ENCODE peak calls at places on chromosomes 12 and 14, in seven cellular contexts. F, Y, L, M, Z, A and N are unnamed samples.

GRCh38 chr12:19967486-19967885 is 400.9 kb upstream of the PDE3A start:
- DNase-seq in Z (peak), F (no peak), L (peak), Y (no peak), A (no peak), M (no peak), N (no peak)

GRCh38 chr14:103624860-103625259 is 4.2 kb upstream of the KLC1 start:
- DNase-seq in M (peak), Z (peak), Y (peak), A (peak), F (peak), L (peak), N (peak)

GRCh38 chr14:95507701-95508103 is 8.7 kb downstream of the SYNE3 start:
- DNase-seq in Z (no peak), L (peak), M (no peak), A (no peak), Y (no peak), F (peak), N (no peak)

GRCh38 chr14:66117600-66117999 is 368.6 kb upstream of the CCDC196 start:
- DNase-seq in Z (peak), Y (no peak), L (peak), A (no peak), M (no peak), F (no peak), N (no peak)

GRCh38 chr12:102891756-102892155 is 25.3 kb downstream of the PAH start:
- DNase-seq in L (no peak), Z (no peak), M (no peak), A (peak), Y (no peak), F (no peak), N (no peak)

GRCh38 chr14:104680056-104680805 is 9.2 kb upstream of the INF2 start:
- DNase-seq in F (peak), A (no peak), Z (peak), L (peak), M (peak), Y (no peak), N (peak)

GRCh38 chr14:21070083-21070609 is at the start of gene ARHGEF40:
- DNase-seq in M (peak), Z (peak), F (peak), Y (no peak), A (peak), L (peak), N (no peak)

GRCh38 chr14:61759878-61760277 is 2.3 kb upstream of the SNAPC1 start:
- DNase-seq in M (no peak), L (no peak), A (no peak), F (no peak), Z (no peak), Y (no peak), N (no peak)

GRCh38 chr12:48907243-48907642 is 18.0 kb downstream of the FKBP11 start:
- DNase-seq in F (no peak), L (no peak), A (no peak), Z (no peak), Y (no peak), M (no peak), N (no peak)

GRCh38 chr14:39568809-39569538 is 136.7 kb upstream of the FBXO33 start:
- DNase-seq in Y (no peak), L (no peak), Z (no peak), A (no peak), M (no peak), F (no peak), N (no peak)

GRCh38 chr12:701896-702539 is 38.8 kb upstream of the NINJ2 start:
- DNase-seq in Z (no peak), M (no peak), Y (no peak), L (no peak), A (no peak), F (no peak), N (no peak)

GRCh38 chr12:96034631-96035282 is 630 bp downstream of the LTA4H start:
- DNase-seq in A (peak), L (peak), Y (no peak), F (peak), M (peak), Z (peak), N (no peak)

GRCh38 chr12:132397152-132397933 is 68.0 kb upstream of the GALNT9 start:
- DNase-seq in Y (no peak), A (peak), F (no peak), Z (no peak), M (peak), L (no peak), N (no peak)

GRCh38 chr12:4859478-4860210 is 50.1 kb upstream of the KCNA1 start:
- DNase-seq in F (no peak), Y (peak), Z (no peak), M (no peak), A (no peak), L (no peak), N (no peak)

GRCh38 chr12:18284461-18284860 is 23.1 kb downstream of the PIK3C2G start:
- DNase-seq in Y (no peak), A (no peak), Z (no peak), M (no peak), L (no peak), F (no peak), N (no peak)

GRCh38 chr12:56709759-56710376 is 15.2 kb downstream of the NACA start:
- DNase-seq in F (no peak), A (no peak), Z (no peak), L (no peak), Y (no peak), M (no peak), N (no peak)

GRCh38 chr14:20427231-20428009 is 8.5 kb downstream of the KLHL33 start:
- DNase-seq in L (peak), F (no peak), A (no peak), Z (no peak), M (no peak), Y (peak), N (no peak)

GRCh38 chr12:47758584-47758833 is 171 bp downstream of the RAPGEF3 start:
- DNase-seq in Y (no peak), M (no peak), L (no peak), A (no peak), Z (no peak), F (no peak), N (no peak)

GRCh38 chr14:83860757-83861156 is 1669.2 kb upstream of the FLRT2 start:
- DNase-seq in L (peak), Z (no peak), M (no peak), F (no peak), Y (no peak), A (no peak), N (no peak)

GRCh38 chr14:98069712-98070133 is 1202.3 kb downstream of the BCL11B start:
- DNase-seq in Z (peak), F (no peak), A (no peak), L (peak), Y (no peak), M (no peak), N (no peak)

GRCh38 chr14:104537613-104537988 is 42.0 kb upstream of the C14orf180 start:
- DNase-seq in F (no peak), L (no peak), Y (no peak), M (no peak), A (no peak), Z (no peak), N (no peak)

GRCh38 chr12:113071427-113072112 is 15.0 kb downstream of the DTX1 start:
- DNase-seq in M (no peak), L (no peak), Y (no peak), F (no peak), Z (no peak), A (no peak), N (no peak)

GRCh38 chr14:100144996-100145646 is 14.3 kb downstream of the DEGS2 start:
- DNase-seq in M (no peak), Y (no peak), Z (peak), A (no peak), F (no peak), L (no peak), N (no peak)

GRCh38 chr12:48296586-48297396 is 53.9 kb downstream of the ZNF641 start:
- DNase-seq in L (no peak), F (peak), Z (peak), A (no peak), Y (peak), M (peak), N (peak)

GRCh38 chr12:17976202-17976601 is 113.8 kb downstream of the RERGL start:
- DNase-seq in L (peak), A (peak), Z (peak), F (no peak), M (no peak), Y (no peak), N (no peak)

GRCh38 chr12:4894019-4894418 is 15.7 kb upstream of the KCNA1 start:
- DNase-seq in Z (no peak), Y (no peak), A (peak), M (no peak), L (no peak), F (no peak), N (no peak)

GRCh38 chr12:12722351-12723146 is 5.4 kb downstream of the CDKN1B start:
- DNase-seq in F (no peak), Y (peak), M (no peak), A (no peak), Z (no peak), L (peak), N (no peak)

GRCh38 chr12:123231931-123232330 is 1.0 kb downstream of the MPHOSPH9 start:
- DNase-seq in Z (no peak), Y (no peak), A (no peak), M (no peak), F (no peak), L (no peak), N (no peak)

GRCh38 chr12:129551441-129551840 is 352.4 kb downstream of the TMEM132D start:
- DNase-seq in M (no peak), F (no peak), Y (no peak), Z (no peak), L (no peak), A (no peak), N (no peak)

GRCh38 chr12:109818900-109819500 is 14.2 kb downstream of the TRPV4 start:
- DNase-seq in Y (no peak), F (no peak), Z (no peak), M (no peak), A (no peak), L (peak), N (no peak)

GRCh38 chr14:64293976-64294671 is at the start of gene ESR2:
- DNase-seq in F (peak), Z (peak), M (peak), L (no peak), A (peak), Y (peak), N (no peak)

GRCh38 chr12:102543494-102543893 is 63.1 kb upstream of the IGF1 start:
- DNase-seq in A (no peak), M (no peak), Y (no peak), Z (no peak), L (no peak), F (no peak), N (no peak)

GRCh38 chr12:113072136-113072535 is 15.6 kb downstream of the DTX1 start:
- DNase-seq in M (no peak), F (no peak), A (no peak), Z (no peak), L (peak), Y (no peak), N (no peak)

GRCh38 chr14:77622562-77622961 is 6.1 kb upstream of the SPTLC2 start:
- DNase-seq in Y (no peak), F (no peak), A (no peak), M (no peak), Z (peak), L (peak), N (no peak)

GRCh38 chr12:100741084-100741711 is 53.4 kb upstream of the ANO4 start:
- DNase-seq in Y (no peak), M (no peak), L (peak), A (no peak), F (peak), Z (peak), N (no peak)

GRCh38 chr14:100221419-100222218 is 17.3 kb upstream of the YY1 start:
- DNase-seq in Y (peak), M (no peak), Z (peak), L (peak), F (peak), A (peak), N (no peak)

GRCh38 chr12:13251496-13251895 is 55.0 kb downstream of the EMP1 start:
- DNase-seq in L (no peak), F (no peak), A (no peak), Y (no peak), Z (no peak), M (no peak), N (no peak)

GRCh38 chr12:122874081-122874480 is 21.8 kb downstream of the VPS37B start:
- DNase-seq in L (no peak), A (no peak), Z (no peak), F (no peak), Y (no peak), M (no peak), N (no peak)

GRCh38 chr12:120690083-120690450 is 3.1 kb downstream of the MLEC start:
- DNase-seq in Y (no peak), L (no peak), M (no peak), Z (no peak), F (no peak), A (no peak), N (no peak)

GRCh38 chr12:120689397-120690082 is 2.6 kb downstream of the MLEC start:
- DNase-seq in M (no peak), Y (no peak), Z (no peak), A (no peak), F (no peak), L (no peak), N (no peak)

GRCh38 chr12:120687570-120688289 is 781 bp downstream of the MLEC start:
- DNase-seq in Z (no peak), A (no peak), F (no peak), M (no peak), L (no peak), Y (no peak), N (no peak)

GRCh38 chr12:120686690-120687569 is at the start of gene MLEC:
- DNase-seq in Z (peak), A (peak), L (peak), M (peak), Y (peak), F (peak), N (peak)

GRCh38 chr12:120688527-120689071 is 1.6 kb downstream of the MLEC start:
- DNase-seq in M (no peak), Z (peak), F (no peak), L (peak), Y (no peak), A (no peak), N (no peak)
- TF ChIP-seq CTCF in M (no peak), Z (no peak), F (no peak), L (no peak), Y (no peak), A (no peak), N (no peak)

DNA sequence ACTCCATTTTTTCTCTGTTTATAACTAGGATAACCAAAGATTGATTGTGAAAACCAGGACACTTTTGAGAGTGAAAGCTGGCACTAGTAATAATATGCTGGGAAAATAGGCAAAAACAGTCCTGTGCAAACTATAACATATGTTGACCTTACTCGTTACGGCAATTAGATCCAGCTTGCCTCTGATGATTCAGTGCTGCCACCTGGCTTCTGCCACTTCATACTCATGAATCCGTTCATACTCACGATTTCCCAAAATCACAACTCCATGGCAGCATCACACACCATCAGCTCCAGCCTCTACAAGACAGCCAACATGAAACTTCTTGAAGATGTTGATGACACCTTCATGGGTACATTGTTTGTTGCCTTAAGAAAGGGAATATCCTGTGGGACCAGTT is 49.1 kb upstream of the CAND1 start:
- DNase-seq in A (peak), L (peak), Z (peak), M (no peak), F (peak), Y (no peak), N (no peak)
- TF ChIP-seq CTCF in A (peak), L (peak), Z (peak), M (no peak), F (peak), Y (peak), N (no peak)

GRCh38 chr12:117053597-117054201 is 45.5 kb downstream of the TESC start:
- DNase-seq in M (no peak), Z (no peak), L (no peak), A (no peak), F (no peak), Y (no peak), N (no peak)
- TF ChIP-seq CTCF in M (no peak), Z (no peak), L (no peak), A (no peak), F (no peak), Y (no peak), N (no peak)

DNA sequence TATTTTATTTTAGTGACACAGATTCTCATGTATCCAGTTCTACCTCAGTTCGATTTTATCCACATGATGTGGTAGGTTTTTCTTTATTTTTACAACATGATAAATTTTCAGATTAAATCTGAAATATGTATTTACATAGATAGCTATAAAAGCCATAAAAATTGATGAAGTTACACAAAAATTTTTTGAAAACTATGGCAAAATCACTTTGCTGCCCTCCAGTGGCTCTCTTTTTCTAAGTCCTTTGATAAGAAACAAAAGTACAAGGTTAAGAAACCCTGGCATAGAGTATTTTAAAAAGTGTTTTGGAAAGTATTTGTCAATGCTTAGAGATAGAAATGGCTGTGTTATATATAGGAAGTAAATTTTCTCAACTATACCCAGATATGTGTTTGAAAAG is 104.2 kb downstream of the PCNX1 start:
- DNase-seq in M (no peak), Z (no peak), L (no peak), F (no peak), A (no peak), Y (no peak), N (no peak)
- TF ChIP-seq CTCF in M (no peak), Z (no peak), L (peak), F (peak), A (no peak), Y (no peak), N (no peak)

DNA sequence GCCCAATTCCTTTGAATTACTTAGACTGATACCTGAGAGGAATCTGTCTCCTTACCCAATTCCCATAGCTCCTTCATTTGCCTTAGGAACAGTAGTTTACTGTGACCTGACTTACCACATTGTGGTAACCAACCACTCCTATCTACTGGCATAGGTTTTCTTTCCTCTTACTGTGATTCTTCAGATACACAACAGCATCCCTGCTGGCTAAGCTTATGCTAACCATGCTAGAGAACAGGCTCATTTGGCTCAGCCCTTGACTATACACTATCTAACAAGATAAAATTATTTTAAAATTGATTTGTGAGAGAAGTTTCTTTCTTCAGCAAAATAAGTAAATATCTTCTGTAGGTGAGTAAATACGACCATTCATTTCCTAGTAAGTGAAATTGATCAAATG is 320.4 kb upstream of the DDHD1 start:
- DNase-seq in M (no peak), F (no peak), Z (no peak), A (no peak), Y (no peak), L (no peak), N (no peak)
- TF ChIP-seq CTCF in M (no peak), F (no peak), Z (no peak), A (no peak), Y (no peak), L (no peak), N (no peak)

GRCh38 chr14:36525746-36526099 is 5.7 kb upstream of the NKX2-1 start:
- DNase-seq in Z (no peak), A (no peak), L (no peak), F (no peak), Y (no peak), M (no peak), N (no peak)
- TF ChIP-seq CTCF in Z (no peak), A (no peak), L (no peak), F (no peak), Y (no peak), M (no peak), N (no peak)

GRCh38 chr12:116430911-116431565 is 128.1 kb upstream of the MAP1LC3B2 start:
- DNase-seq in L (no peak), A (no peak), Y (no peak), Z (no peak), M (no peak), F (no peak), N (no peak)

GRCh38 chr12:116427200-116427932 is 131.8 kb upstream of the MAP1LC3B2 start:
- DNase-seq in M (no peak), F (no peak), Y (no peak), Z (peak), L (no peak), A (no peak), N (no peak)

GRCh38 chr12:116425256-116426193 is 133.7 kb upstream of the MAP1LC3B2 start:
- DNase-seq in A (no peak), M (no peak), L (no peak), F (no peak), Z (no peak), Y (no peak), N (no peak)

GRCh38 chr12:116423053-116423452 is 136.1 kb upstream of the MAP1LC3B2 start:
- DNase-seq in Z (no peak), F (no peak), L (peak), M (no peak), Y (no peak), A (no peak), N (no peak)

GRCh38 chr12:116426391-116427136 is 132.6 kb upstream of the MAP1LC3B2 start:
- DNase-seq in F (no peak), A (no peak), L (peak), Y (no peak), Z (peak), M (no peak), N (no peak)
- TF ChIP-seq CTCF in F (no peak), A (no peak), L (no peak), Y (no peak), Z (no peak), M (no peak), N (peak)